ENCODE peak calls at places on chromosomes 13 and 19, in eight cellular contexts. Y, W, J, U, I, D, H and S are unnamed samples.

GRCh38 chr13:49341517-49341916 is 93.8 kb downstream of the CDADC1 start:
- DNase-seq in Y (no peak), W (no peak), J (no peak), U (no peak), I (no peak), D (no peak), H (no peak), S (no peak)

GRCh38 chr19:28351761-28352160 is 861.2 kb downstream of the UQCRFS1 start:
- DNase-seq in Y (no peak), W (no peak), J (no peak), U (no peak), I (no peak), D (no peak), H (no peak), S (no peak)

GRCh38 chr13:99151516-99151915 is 49.1 kb upstream of the UBAC2 start:
- DNase-seq in Y (no peak), W (no peak), J (peak; percentile 3), U (no peak), I (no peak), D (no peak), H (no peak), S (no peak)

GRCh38 chr19:45187421-45188100 is 9.0 kb downstream of the BLOC1S3 start:
- DNase-seq in Y (no peak), W (peak; percentile 73), J (no peak), U (no peak), I (no peak), D (no peak), H (no peak), S (no peak)

GRCh38 chr13:57673197-57673596 is 41.7 kb downstream of the PCDH17 start:
- DNase-seq in Y (no peak), W (no peak), J (no peak), U (no peak), I (no peak), D (no peak), H (no peak), S (no peak)

GRCh38 chr19:40613669-40614594 is 12.8 kb downstream of the LTBP4 start:
- DNase-seq in Y (peak; percentile 14), W (peak; percentile 88), J (no peak), U (peak; percentile 82), I (peak; percentile 73), D (peak; percentile 81), H (peak; percentile 66), S (peak; percentile 74)

GRCh38 chr13:93963266-93964131 is 516.0 kb downstream of the DCT start:
- DNase-seq in Y (no peak), W (no peak), J (peak; percentile 83), U (no peak), I (no peak), D (no peak), H (no peak), S (no peak)

GRCh38 chr19:5691205-5691929 is 1.3 kb downstream of the RPL36 start:
- DNase-seq in Y (no peak), W (peak; percentile 44), J (no peak), U (no peak), I (no peak), D (peak; percentile 78), H (no peak), S (no peak)

GRCh38 chr13:44231786-44232516 is 141.7 kb upstream of the SERP2 start:
- DNase-seq in Y (no peak), W (no peak), J (peak; percentile 89), U (no peak), I (no peak), D (peak; percentile 73), H (no peak), S (no peak)

GRCh38 chr19:27676877-27677276 is 1536.1 kb downstream of the UQCRFS1 start:
- DNase-seq in Y (no peak), W (no peak), J (no peak), U (no peak), I (no peak), D (no peak), H (no peak), S (no peak)

GRCh38 chr19:39765091-39766076 is 13.3 kb upstream of the LEUTX start:
- DNase-seq in Y (peak; percentile 2), W (peak; percentile 31), J (peak; percentile 38), U (no peak), I (peak; percentile 15), D (no peak), H (peak; percentile 13), S (peak; percentile 3)

GRCh38 chr19:51123381-51124186 is 1.1 kb upstream of the SIGLEC9 start:
- DNase-seq in Y (no peak), W (peak; percentile 77), J (no peak), U (peak; percentile 37), I (no peak), D (no peak), H (no peak), S (no peak)

GRCh38 chr13:110812111-110812868 is 98.8 kb downstream of the ING1 start:
- DNase-seq in Y (no peak), W (no peak), J (no peak), U (no peak), I (no peak), D (no peak), H (no peak), S (no peak)

GRCh38 chr13:87779451-87779850 is 108.3 kb downstream of the SLITRK5 start:
- DNase-seq in Y (no peak), W (no peak), J (no peak), U (no peak), I (no peak), D (no peak), H (no peak), S (no peak)

GRCh38 chr13:99119686-99120085 is 81.0 kb upstream of the UBAC2 start:
- DNase-seq in Y (no peak), W (no peak), J (no peak), U (no peak), I (no peak), D (no peak), H (no peak), S (no peak)

GRCh38 chr13:107767119-107767518 is 448.2 kb downstream of the LIG4 start:
- DNase-seq in Y (no peak), W (no peak), J (no peak), U (no peak), I (no peak), D (no peak), H (no peak), S (no peak)